ENCODE peak calls at places on chromosome 2, in nine cellular contexts. H is AG09319, Q is NB4, C is A549, N is PC-3, D is PC-9, Z is upper lobe of right lung, G is fibroblast of villous mesenchyme, R is progenitor cell of endocrine pancreas. S is an unnamed sample.
A peak's percentile ranks its signal among the peaks of the same experiment; 100 is the strongest.

GRCh38 chr2:70380621-70381020 is 78.8 kb upstream of the FAM136A start:
- DNase-seq in H (no peak), Q (no peak), C (no peak), N (no peak), D (no peak), Z (no peak), G (no peak), R (no peak), S (no peak)

GRCh38 chr2:42957109-42958035 is 165.0 kb upstream of the HAAO start:
- DNase-seq in H (no peak), Q (peak; percentile 81), C (no peak), N (peak; percentile 14), D (no peak), Z (no peak), G (peak; percentile 88), R (no peak), S (no peak)

GRCh38 chr2:172938713-172939375 is 136.8 kb upstream of the MAP3K20 start:
- DNase-seq in H (no peak), Q (no peak), C (no peak), N (no peak), D (no peak), Z (no peak), G (peak; percentile 33), R (no peak), S (no peak)

GRCh38 chr2:215052404-215052803 is 86.0 kb downstream of the ABCA12 start:
- DNase-seq in H (no peak), Q (no peak), C (no peak), N (no peak), D (no peak), Z (no peak), G (no peak), R (no peak), S (no peak)

GRCh38 chr2:85930129-85931124 is 41.6 kb upstream of the ST3GAL5 start:
- DNase-seq in H (no peak), Q (no peak), C (no peak), N (no peak), D (no peak), Z (no peak), G (no peak), R (no peak), S (no peak)

GRCh38 chr2:147689510-147689909 is 155.3 kb upstream of the ACVR2A start:
- DNase-seq in H (no peak), Q (peak; percentile 79), C (no peak), N (peak; percentile 23), D (no peak), Z (no peak), G (no peak), R (no peak), S (no peak)

GRCh38 chr2:169997140-169997887 is 170.1 kb downstream of the UBR3 start:
- DNase-seq in H (no peak), Q (no peak), C (no peak), N (no peak), D (no peak), Z (no peak), G (no peak), R (no peak), S (no peak)

GRCh38 chr2:236311286-236311685 is 47.1 kb upstream of the ASB18 start:
- DNase-seq in H (no peak), Q (no peak), C (no peak), N (no peak), D (no peak), Z (no peak), G (no peak), R (no peak), S (no peak)

GRCh38 chr2:28511871-28512606 is 16.2 kb downstream of the PLB1 start:
- DNase-seq in H (no peak), Q (no peak), C (no peak), N (no peak), D (no peak), Z (no peak), G (no peak), R (no peak), S (no peak)
- TF ChIP-seq CTCF in H (no peak), Q (no peak), C (no peak), N (no peak), D (no peak), Z (no peak), G (no peak), R (no peak), S (no peak)

DNA sequence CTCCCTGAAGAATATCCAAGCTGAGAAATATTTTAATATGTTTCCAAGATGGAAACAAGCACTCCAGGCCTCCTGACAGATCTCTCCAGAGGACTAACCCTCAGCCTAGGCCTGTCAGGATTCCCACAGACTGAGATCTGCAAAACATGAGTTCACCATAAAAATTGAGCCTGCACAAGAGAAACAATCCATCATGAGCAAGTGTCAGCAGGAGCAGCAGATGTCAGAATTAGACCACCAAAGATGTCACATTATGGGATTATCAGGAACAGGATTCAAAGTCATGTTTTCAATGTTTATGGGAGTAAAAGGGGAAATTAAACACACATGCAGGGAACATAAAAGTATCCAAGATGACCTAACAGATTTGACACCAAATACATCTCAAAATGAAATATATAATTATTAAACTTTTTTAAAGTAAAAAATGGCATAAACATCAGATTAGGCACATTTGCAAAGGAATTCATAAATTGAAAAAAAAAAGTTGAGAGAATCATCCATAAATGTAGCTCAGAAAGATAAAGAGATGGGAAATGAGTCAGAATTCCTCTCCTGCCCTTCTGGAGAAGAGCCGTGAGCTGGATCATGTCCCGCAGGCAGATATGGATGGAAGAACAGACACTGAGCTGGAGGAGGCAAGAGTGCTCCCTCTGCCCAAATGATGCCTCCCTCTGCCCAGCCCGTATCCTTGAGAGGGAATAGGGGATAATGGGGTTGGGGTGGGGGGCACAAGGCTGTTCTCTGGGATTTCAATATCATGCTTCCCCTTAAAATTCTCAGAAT is 191.1 kb downstream of the TFCP2L1 start:
- DNase-seq in H (no peak), Q (no peak), C (no peak), N (no peak), D (no peak), Z (no peak), G (no peak), R (no peak), S (no peak)
- TF ChIP-seq CTCF in H (no peak), Q (no peak), C (no peak), N (no peak), D (no peak), Z (no peak), G (no peak), R (no peak), S (no peak)

GRCh38 chr2:44967056-44967455 is 25.6 kb downstream of the SIX3 start:
- DNase-seq in H (no peak), Q (no peak), C (no peak), N (no peak), D (no peak), Z (no peak), G (no peak), R (no peak), S (no peak)

GRCh38 chr2:44962176-44962695 is 20.7 kb downstream of the SIX3 start:
- DNase-seq in H (no peak), Q (no peak), C (no peak), N (no peak), D (no peak), Z (no peak), G (no peak), R (no peak), S (no peak)

GRCh38 chr2:44965684-44966083 is 24.2 kb downstream of the SIX3 start:
- DNase-seq in H (no peak), Q (peak; percentile 60), C (no peak), N (no peak), D (no peak), Z (no peak), G (no peak), R (no peak), S (no peak)

GRCh38 chr2:44960871-44961270 is 19.4 kb downstream of the SIX3 start:
- DNase-seq in H (no peak), Q (no peak), C (no peak), N (no peak), D (no peak), Z (no peak), G (no peak), R (no peak), S (no peak)

DNA sequence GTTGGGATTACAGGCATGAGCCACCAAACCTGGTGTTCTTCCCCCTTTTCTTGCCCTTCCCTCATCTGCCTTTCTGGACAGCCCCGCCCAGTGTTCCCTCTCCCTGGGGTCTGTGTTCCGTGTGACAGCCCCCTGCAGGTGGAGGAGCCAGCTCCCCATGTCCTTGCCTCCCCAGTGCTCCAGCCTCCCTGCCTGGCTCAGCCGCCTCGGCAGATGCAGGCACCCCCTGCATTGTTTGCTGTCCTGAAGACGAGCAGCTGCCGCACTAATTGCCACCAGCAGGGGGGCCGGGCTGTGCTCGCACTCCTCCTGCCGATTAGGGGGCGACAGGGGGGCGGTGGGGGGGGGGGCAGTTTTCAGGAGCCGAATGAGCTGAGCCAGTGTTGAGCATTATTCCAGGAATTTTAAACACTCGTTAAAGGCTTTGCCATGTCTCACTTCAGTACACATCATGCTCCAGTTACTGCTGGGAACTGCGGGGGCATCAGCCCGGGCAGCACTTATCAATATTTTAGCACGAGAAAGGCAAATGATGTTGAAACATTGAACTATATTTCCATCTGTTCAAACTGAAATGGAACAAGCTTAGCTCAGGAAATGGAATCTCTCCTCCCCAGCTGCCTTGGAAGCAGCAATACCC is 23.3 kb downstream of the SIX3 start:
- DNase-seq in H (no peak), Q (no peak), C (no peak), N (no peak), D (no peak), Z (no peak), G (no peak), R (no peak), S (no peak)
- TF ChIP-seq CTCF in H (peak; percentile 22), Q (peak; percentile 17), C (no peak), N (peak; percentile 32), D (peak; percentile 29), Z (peak; percentile 12), G (peak; percentile 16), R (peak; percentile 44), S (no peak)

GRCh38 chr2:53312721-53313120 is 454.9 kb upstream of the CHAC2 start:
- DNase-seq in H (no peak), Q (no peak), C (no peak), N (no peak), D (no peak), Z (no peak), G (no peak), R (no peak), S (no peak)

GRCh38 chr2:53314718-53315117 is 452.9 kb upstream of the CHAC2 start:
- DNase-seq in H (no peak), Q (no peak), C (no peak), N (peak; percentile 46), D (no peak), Z (no peak), G (no peak), R (no peak), S (no peak)

GRCh38 chr2:53315170-53315569 is 452.4 kb upstream of the CHAC2 start:
- DNase-seq in H (no peak), Q (no peak), C (no peak), N (peak; percentile 44), D (no peak), Z (no peak), G (no peak), R (no peak), S (no peak)

GRCh38 chr2:53317863-53318262 is 449.7 kb upstream of the CHAC2 start:
- DNase-seq in H (no peak), Q (no peak), C (no peak), N (no peak), D (no peak), Z (no peak), G (no peak), R (no peak), S (no peak)

DNA sequence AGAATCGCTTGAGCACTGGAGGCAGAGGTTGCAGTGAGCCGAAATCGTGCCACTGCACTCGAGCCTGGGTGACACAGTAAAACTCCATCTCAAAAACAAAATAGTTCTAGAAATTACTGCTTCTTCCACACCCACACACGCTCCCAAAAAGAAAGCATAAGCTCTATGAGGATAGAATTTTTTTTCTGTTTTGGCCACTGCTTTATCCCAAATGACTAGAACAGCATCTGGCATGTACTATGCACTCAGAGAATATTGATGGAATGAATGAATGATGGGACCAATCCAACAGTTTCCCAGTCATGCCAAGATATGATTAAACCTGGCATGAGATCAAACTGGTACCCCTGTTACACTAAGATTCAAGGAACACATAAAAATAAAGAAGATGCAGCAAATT is 455.4 kb upstream of the CHAC2 start:
- DNase-seq in H (no peak), Q (no peak), C (no peak), N (no peak), D (no peak), Z (no peak), G (no peak), R (no peak), S (no peak)
- TF ChIP-seq CTCF in H (no peak), Q (no peak), C (no peak), N (no peak), D (no peak), Z (no peak), G (no peak), R (no peak), S (no peak)

S was measured in activated B cell treated with CpG ODN at 0.5 μM for 24 hours.